ENCODE peak calls at places on chromosomes 11 and 22, in seven cellular contexts. Y is A549, W is BJ, B is gastrocnemius medialis, H is right lobe of liver, J is bronchial epithelial cell, Q is dorsolateral prefrontal cortex. M is an unnamed sample.
A peak's percentile ranks its signal among the peaks of the same experiment; 100 is the strongest.

GRCh38 chr22:30573594-30574094 is 821 bp downstream of the GAL3ST1 start:
- DNase-seq in W (no peak), Q (no peak), B (peak; percentile 26), Y (no peak), J (no peak), H (no peak), M (no peak)

GRCh38 chr11:119584193-119585037 is 144.6 kb downstream of the NECTIN1 start:
- DNase-seq in W (no peak), H (no peak), B (no peak), Q (peak; percentile 58), Y (no peak), J (peak; percentile 51), M (no peak)

GRCh38 chr22:44691796-44692661 is 10.0 kb upstream of the PRR5 start:
- DNase-seq in B (no peak), H (no peak), Y (no peak), W (no peak), Q (no peak), J (peak; percentile 54), M (no peak)

GRCh38 chr22:44219101-44219870 is 38.6 kb downstream of the PARVG start:
- DNase-seq in Y (no peak), J (no peak), H (no peak), Q (no peak), B (no peak), W (no peak), M (no peak)

GRCh38 chr11:128916646-128917045 is 25.5 kb downstream of the KCNJ5 start:
- DNase-seq in W (no peak), J (no peak), Q (no peak), H (peak; percentile 16), B (no peak), Y (no peak), M (no peak)

GRCh38 chr11:95732930-95733602 is 56.5 kb downstream of the FAM76B start:
- DNase-seq in B (no peak), Y (no peak), W (no peak), Q (no peak), J (no peak), H (no peak), M (no peak)

GRCh38 chr11:118608268-118609214 is 1.1 kb downstream of the PHLDB1 start:
- DNase-seq in B (peak; percentile 55), Q (peak; percentile 56), J (peak; percentile 37), W (no peak), H (peak; percentile 67), Y (peak; percentile 49), M (no peak)

GRCh38 chr11:45517171-45517770 is 148.2 kb downstream of the CHST1 start:
- DNase-seq in B (no peak), H (no peak), Q (no peak), W (no peak), Y (no peak), J (no peak), M (no peak)

GRCh38 chr22:36156119-36156514 is 4.4 kb downstream of the APOL3 start:
- DNase-seq in Y (no peak), Q (no peak), B (no peak), W (no peak), J (no peak), H (no peak), M (no peak)

GRCh38 chr11:1647901-1648721 is 18.5 kb downstream of the KRTAP5-5 start:
- DNase-seq in W (no peak), J (no peak), B (no peak), Y (no peak), H (no peak), Q (no peak), M (no peak)

GRCh38 chr11:25992254-25992653 is 339.7 kb upstream of the ANO3 start:
- DNase-seq in J (no peak), Q (no peak), Y (no peak), H (no peak), W (no peak), B (no peak), M (no peak)

GRCh38 chr11:64123102-64123434 is 42.8 kb downstream of the MACROD1 start:
- DNase-seq in B (peak; percentile 69), J (peak; percentile 17), Q (no peak), Y (no peak), H (peak; percentile 80), W (no peak), M (no peak)

DNA sequence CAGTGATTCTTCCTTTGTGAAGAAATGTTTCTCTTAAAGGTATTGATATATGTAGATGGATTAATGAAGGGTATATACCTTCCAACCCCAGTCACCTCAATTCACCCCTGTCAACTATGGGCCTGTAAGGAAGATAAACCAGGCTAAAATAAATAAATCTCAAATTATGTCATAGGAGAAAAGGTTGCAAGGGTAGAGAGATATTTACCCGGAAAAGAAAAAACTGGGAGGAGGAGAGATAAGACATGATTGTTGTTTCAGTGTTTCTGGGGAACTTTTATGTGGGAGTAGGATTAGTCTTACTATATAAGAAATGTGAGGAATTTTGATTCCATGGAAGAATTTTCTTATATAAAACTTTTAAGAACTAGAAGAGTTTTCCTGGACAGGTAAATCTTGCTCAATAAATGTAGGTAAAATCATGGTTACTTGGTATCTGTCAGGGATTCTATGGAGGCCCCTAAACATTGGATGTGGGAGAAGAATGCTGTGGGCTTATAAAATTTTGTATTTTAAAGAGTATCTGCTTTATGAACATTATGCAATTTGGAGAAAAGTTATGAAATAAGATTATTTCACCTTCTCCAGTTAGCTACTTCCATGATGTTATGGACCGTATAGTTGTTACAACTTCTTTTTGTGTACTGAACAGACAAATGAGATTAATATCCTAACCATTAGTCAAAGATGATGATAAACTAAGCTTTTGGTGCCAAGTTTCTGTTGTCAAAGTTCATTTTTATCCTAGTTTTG is 6.4 kb downstream of the YAP1 start:
- DNase-seq in B (no peak), W (no peak), H (no peak), J (no peak), Y (peak; percentile 23), Q (no peak), M (no peak)
- H3K4me3 ChIP-seq in B (no peak overlapping the region), W (no peak overlapping the region), H (no peak overlapping the region), J (no peak overlapping the region), Y (peak overlapping the region; percentile 20), Q (no peak overlapping the region), M (no peak overlapping the region)

GRCh38 chr22:20036119-20036518 is 15.2 kb downstream of the TANGO2 start:
- DNase-seq in B (no peak), W (no peak), Y (no peak), H (no peak), J (no peak), Q (no peak), M (no peak)
- H3K4me3 ChIP-seq in B (no peak overlapping the region), W (no peak overlapping the region), Y (no peak overlapping the region), H (no peak overlapping the region), J (no peak overlapping the region), Q (no peak overlapping the region), M (no peak overlapping the region)

GRCh38 chr11:57568330-57568766 is 876 bp upstream of the UBE2L6 start:
- DNase-seq in B (peak; percentile 28), Q (no peak), Y (no peak), H (no peak), J (peak; percentile 55), W (no peak), M (peak; percentile 63)
- H3K4me3 ChIP-seq in B (peak overlapping the region; percentile 99), Q (peak overlapping the region; percentile 86), Y (peak overlapping the region; percentile 72), H (peak overlapping the region; percentile 60), J (peak overlapping the region; percentile 54), W (peak overlapping the region; percentile 83), M (peak overlapping the region; percentile 69)

DNA sequence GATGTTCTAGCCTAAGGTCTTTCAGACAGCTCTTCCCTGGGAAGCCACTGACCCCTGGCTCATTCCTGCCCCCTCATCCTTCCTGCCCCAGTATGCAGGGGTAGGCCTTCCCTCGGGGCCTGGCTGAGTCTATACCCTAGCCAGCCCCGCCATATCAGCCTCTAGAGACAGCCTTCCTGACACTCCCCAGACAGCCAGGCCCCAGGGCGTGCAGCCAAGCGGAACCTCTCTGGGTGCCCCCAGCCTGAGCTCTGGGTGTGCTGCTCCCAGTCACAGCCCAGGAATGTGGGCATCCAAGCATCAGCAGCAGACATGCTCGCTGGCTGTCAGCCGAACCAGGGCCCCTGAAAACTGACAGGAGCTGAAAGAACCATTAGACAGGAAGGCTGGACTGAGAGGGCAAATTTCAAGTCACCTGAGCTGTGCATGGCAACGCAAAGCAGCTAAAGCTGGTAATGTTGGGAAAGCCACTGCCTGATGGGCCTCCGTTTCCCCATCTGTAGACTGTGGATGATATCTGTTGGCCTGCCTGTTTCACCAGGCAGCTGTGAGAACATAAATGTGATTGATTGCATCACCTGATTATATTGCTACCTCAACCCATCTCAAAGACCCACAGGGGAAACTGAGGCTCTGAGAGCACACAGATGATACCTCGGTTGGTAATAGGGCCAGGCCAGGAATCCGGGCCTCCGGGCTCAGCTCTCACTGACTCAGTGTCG is 93.2 kb downstream of the LRRC32 start:
- DNase-seq in Q (no peak), W (no peak), Y (peak; percentile 58), H (no peak), B (no peak), J (peak; percentile 92), M (no peak)
- H3K4me3 ChIP-seq in Q (no peak overlapping the region), W (no peak overlapping the region), Y (no peak overlapping the region), H (no peak overlapping the region), B (no peak overlapping the region), J (no peak overlapping the region), M (no peak overlapping the region)

DNA sequence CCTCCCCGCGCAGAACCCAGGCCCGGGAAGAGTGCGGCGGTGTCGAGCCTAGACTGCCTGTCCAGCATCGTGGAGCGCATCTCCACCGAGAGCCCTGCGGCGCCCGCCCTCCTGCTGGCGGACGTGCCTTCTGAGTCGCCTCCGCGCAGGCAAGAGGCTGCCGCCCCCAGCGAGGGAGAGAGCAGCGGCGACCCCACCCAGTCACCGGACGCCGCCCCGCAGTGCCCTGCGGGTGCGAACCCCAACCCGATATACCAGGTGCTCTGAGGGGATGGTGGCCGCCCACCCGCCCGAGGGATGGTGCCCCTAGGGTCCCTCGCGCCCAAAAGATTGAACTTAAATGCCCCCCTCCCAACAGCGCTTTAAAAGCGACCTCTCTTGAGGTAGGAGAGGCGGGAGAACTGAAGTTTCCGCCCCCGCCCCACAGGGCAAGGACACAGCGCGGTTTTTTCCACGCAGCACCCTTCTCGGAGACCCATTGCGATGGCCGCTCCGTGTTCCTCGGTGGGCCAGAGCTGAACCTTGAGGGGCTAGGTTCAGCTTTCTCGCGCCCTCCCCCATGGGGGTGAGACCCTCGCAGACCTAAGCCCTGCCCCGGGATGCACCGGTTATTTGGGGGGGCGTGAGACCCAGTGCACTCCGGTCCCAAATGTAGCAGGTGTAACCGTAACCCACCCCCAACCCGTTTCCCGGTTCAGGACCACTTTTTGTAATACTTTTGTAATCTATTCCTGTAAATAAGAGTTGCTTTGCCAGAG is 2.0 kb downstream of the MYOD1 start:
- DNase-seq in B (no peak), Y (no peak), W (no peak), H (no peak), J (no peak), Q (peak; percentile 9), M (no peak)
- H3K4me3 ChIP-seq in B (peak overlapping the region; percentile 69), Y (peak overlapping the region; percentile 23), W (no peak overlapping the region), H (no peak overlapping the region), J (no peak overlapping the region), Q (peak overlapping the region; percentile 36), M (no peak overlapping the region)

GRCh38 chr11:102831709-102832492 is 11.5 kb downstream of the MMP3 start:
- DNase-seq in Q (no peak), W (no peak), H (no peak), Y (no peak), J (no peak), B (no peak), M (peak; percentile 24)
- H3K4me3 ChIP-seq in Q (no peak overlapping the region), W (peak overlapping the region; percentile 43), H (peak overlapping the region; percentile 26), Y (no peak overlapping the region), J (peak overlapping the region; percentile 6), B (no peak overlapping the region), M (peak overlapping the region; percentile 44)